ENCODE peak calls at places on chromosomes 12 and 14, in eight cellular contexts. L, Q, E, Y, F, T, J and D are unnamed samples.

GRCh38 chr14:103930051-103930604 is 1.9 kb downstream of the TDRD9 start:
- DNase-seq in L (no peak), Q (no peak), E (no peak), Y (no peak), F (no peak), T (no peak), J (no peak), D (no peak)

GRCh38 chr14:101492716-101493115 is 68.6 kb upstream of the DIO3 start:
- DNase-seq in L (no peak), Q (no peak), E (no peak), Y (no peak), F (no peak), T (no peak), J (no peak), D (no peak)

GRCh38 chr12:9725471-9725870 is 7.4 kb downstream of the CLECL1 start:
- DNase-seq in L (no peak), Q (no peak), E (no peak), Y (no peak), F (no peak), T (no peak), J (no peak), D (no peak)

GRCh38 chr12:72271741-72272661 is at the start of gene TRHDE:
- DNase-seq in L (peak), Q (no peak), E (no peak), Y (peak), F (no peak), T (no peak), J (peak), D (peak)

GRCh38 chr12:50201987-50202521 is 34.9 kb upstream of the CERS5 start:
- DNase-seq in L (peak), Q (no peak), E (no peak), Y (no peak), F (no peak), T (no peak), J (peak), D (peak)

GRCh38 chr12:108214486-108214885 is 85.4 kb downstream of the WSCD2 start:
- DNase-seq in L (peak), Q (no peak), E (no peak), Y (peak), F (no peak), T (no peak), J (peak), D (peak)

GRCh38 chr14:96084796-96085195 is 45.6 kb downstream of the C14orf132 start:
- DNase-seq in L (no peak), Q (no peak), E (no peak), Y (no peak), F (no peak), T (no peak), J (no peak), D (no peak)

GRCh38 chr12:22333186-22333745 is 1.2 kb downstream of the ST8SIA1 start:
- DNase-seq in L (no peak), Q (no peak), E (no peak), Y (no peak), F (no peak), T (no peak), J (peak), D (no peak)

GRCh38 chr12:41288188-41288811 is 100.2 kb downstream of the PDZRN4 start:
- DNase-seq in L (no peak), Q (no peak), E (no peak), Y (no peak), F (no peak), T (no peak), J (no peak), D (no peak)

GRCh38 chr12:71727958-71728357 is 26.7 kb upstream of the RAB21 start:
- DNase-seq in L (no peak), Q (no peak), E (no peak), Y (no peak), F (no peak), T (no peak), J (no peak), D (no peak)

GRCh38 chr12:14696265-14696741 is at the start of gene GUCY2C:
- DNase-seq in L (no peak), Q (no peak), E (no peak), Y (no peak), F (no peak), T (no peak), J (no peak), D (no peak)

GRCh38 chr12:28770329-28770728 is 378.7 kb upstream of the FAR2 start:
- DNase-seq in L (no peak), Q (peak), E (no peak), Y (no peak), F (no peak), T (no peak), J (no peak), D (no peak)

GRCh38 chr14:68211421-68211820 is 391.8 kb downstream of the RAD51B start:
- DNase-seq in L (no peak), Q (no peak), E (no peak), Y (no peak), F (no peak), T (no peak), J (no peak), D (no peak)

GRCh38 chr12:77116277-77116676 is 50.9 kb upstream of the E2F7 start:
- DNase-seq in L (no peak), Q (no peak), E (no peak), Y (no peak), F (no peak), T (no peak), J (peak), D (no peak)

GRCh38 chr12:104888892-104889291 is 69.2 kb downstream of the SLC41A2 start:
- DNase-seq in L (no peak), Q (no peak), E (no peak), Y (no peak), F (no peak), T (no peak), J (no peak), D (no peak)

GRCh38 chr12:5309654-5310053 is 122.3 kb upstream of the NTF3 start:
- DNase-seq in L (no peak), Q (no peak), E (no peak), Y (no peak), F (no peak), T (no peak), J (no peak), D (no peak)

GRCh38 chr12:49552425-49552824 is 13.6 kb downstream of the KCNH3 start:
- DNase-seq in L (no peak), Q (no peak), E (no peak), Y (no peak), F (no peak), T (no peak), J (no peak), D (no peak)

GRCh38 chr14:65310568-65310967 is 102.0 kb upstream of the FUT8 start:
- DNase-seq in L (no peak), Q (no peak), E (no peak), Y (no peak), F (no peak), T (no peak), J (no peak), D (no peak)

GRCh38 chr14:58899317-58899713 is 261.6 kb downstream of the DACT1 start:
- DNase-seq in L (no peak), Q (no peak), E (no peak), Y (no peak), F (no peak), T (no peak), J (peak), D (no peak)